ENCODE peak calls at places on chromosomes 7 and 10, in four cellular contexts. L is neuronal stem cell, F is lower lobe of right lung, A is fibroblast of pulmonary artery. Q is an unnamed sample.

GRCh38 chr7:138278601-138279000 is 181.5 kb upstream of the TRIM24 start:
- DNase-seq in L (no peak), F (no peak), A (no peak), Q (no peak)

GRCh38 chr10:12198156-12198555 is 2.2 kb downstream of the CDC123 start:
- DNase-seq in L (no peak), F (no peak), A (no peak), Q (no peak)

GRCh38 chr10:100859204-100859763 is 53.5 kb upstream of the SLF2 start:
- DNase-seq in L (no peak), F (no peak), A (no peak), Q (no peak)

GRCh38 chr10:66649626-66650025 is 276.2 kb upstream of the LRRTM3 start:
- DNase-seq in L (no peak), F (no peak), A (no peak), Q (no peak)

GRCh38 chr7:477626-478220 is 41.9 kb downstream of the PDGFA start:
- DNase-seq in L (no peak), F (no peak), A (no peak), Q (no peak)

GRCh38 chr10:74432841-74433594 is 282.0 kb downstream of the ADK start:
- DNase-seq in L (no peak), F (no peak), A (peak; percentile 45), Q (peak; percentile 80)

GRCh38 chr10:11724938-11725776 is 17.0 kb upstream of the ECHDC3 start:
- DNase-seq in L (peak; percentile 26), F (no peak), A (peak; percentile 87), Q (peak; percentile 79)

GRCh38 chr10:20990604-20991003 is 93.5 kb upstream of the NEBL start:
- DNase-seq in L (no peak), F (no peak), A (peak; percentile 48), Q (peak; percentile 72)

GRCh38 chr7:74010407-74010806 is 17.6 kb upstream of the ELN start:
- DNase-seq in L (no peak), F (no peak), A (no peak), Q (peak; percentile 39)

GRCh38 chr7:92375013-92375412 is 72.3 kb upstream of the GATAD1 start:
- DNase-seq in L (no peak), F (no peak), A (peak; percentile 4), Q (peak; percentile 14)

Q was measured in GM23248.